ENCODE peak calls at places on chromosomes 1 and 21, in six cellular contexts. L is adrenal gland, J is thoracic aorta, Y is myocyte, G is mesenteric fat pad, B is NCI-H524. A is an unnamed sample.

GRCh38 chr21:46121286-46122221 is 23.6 kb downstream of the COL6A2 start:
- DNase-seq in L (peak), J (no peak), Y (no peak), G (peak), B (no peak), A (peak)

GRCh38 chr1:172929006-172929405 is 121.7 kb downstream of the TNFSF18 start:
- DNase-seq in L (no peak), J (no peak), Y (no peak), G (no peak), B (no peak), A (no peak)

GRCh38 chr1:177891809-177892208 is 78.0 kb downstream of the SEC16B start:
- DNase-seq in L (no peak), J (no peak), Y (no peak), G (no peak), B (no peak), A (no peak)

GRCh38 chr1:88272216-88272615 is 411.9 kb upstream of the PKN2 start:
- DNase-seq in L (no peak), J (no peak), Y (no peak), G (no peak), B (no peak), A (no peak)

GRCh38 chr1:92749024-92749634 is 35.8 kb downstream of the EVI5 start:
- DNase-seq in L (no peak), J (no peak), Y (peak), G (no peak), B (peak), A (no peak)

GRCh38 chr1:9755441-9755995 is 68.2 kb downstream of the CLSTN1 start:
- DNase-seq in L (no peak), J (no peak), Y (no peak), G (no peak), B (no peak), A (no peak)

GRCh38 chr21:17585875-17586450 is 26.7 kb downstream of the BTG3 start:
- DNase-seq in L (peak), J (no peak), Y (peak), G (no peak), B (peak), A (no peak)

GRCh38 chr1:236142358-236143103 is at the start of gene GPR137B:
- DNase-seq in L (peak), J (no peak), Y (peak), G (no peak), B (peak), A (peak)

GRCh38 chr1:185719021-185719420 is 15.2 kb upstream of the HMCN1 start:
- DNase-seq in L (no peak), J (no peak), Y (peak), G (no peak), B (peak), A (no peak)

GRCh38 chr1:80278936-80279335 is 1272.4 kb upstream of the ADGRL4 start:
- DNase-seq in L (no peak), J (no peak), Y (no peak), G (no peak), B (no peak), A (no peak)

GRCh38 chr1:191851799-191852595 is 306.3 kb upstream of the RGS18 start:
- DNase-seq in L (no peak), J (no peak), Y (no peak), G (no peak), B (no peak), A (no peak)

A was measured in right cardiac atrium.